ENCODE peak calls at places on chromosomes 4 and X, in ten cellular contexts. G is CD8-positive, alpha-beta memory T cell; E is NCI-H748 treated with DMSO at 0.1 percent for 48 hours; T is RWPE1; M is stimulated activated CD4-positive, alpha-beta T cell treated with anti-CD3 and anti-CD28 coated beads, Interleukin-4, amount 100 ng/mL, for 48 hours; U is stimulated activated CD8-positive, alpha-beta memory T cell treated with anti-CD3 and anti-CD28 coated beads, Interleukin-7, amount 100 ng/mL, for 1 hour; I is left cardiac atrium; D is astrocyte of the hippocampus; Y is ovary; J is dorsolateral prefrontal cortex. N is an unnamed sample.

GRCh38 chrX:24253030-24253429 is 60.8 kb downstream of the SUPT20HL2 start:
- DNase-seq in G (no peak), E (no peak), T (no peak), M (no peak), U (no peak), I (no peak), D (no peak), Y (no peak), J (no peak), N (no peak)

GRCh38 chrX:34961662-34962061 is 19.1 kb downstream of the FAM47B start:
- DNase-seq in G (no peak), E (no peak), T (no peak), M (no peak), U (no peak), I (no peak), D (no peak), Y (no peak), J (no peak), N (no peak)

GRCh38 chr4:1008840-1009646 is 2.4 kb upstream of the FGFRL1 start:
- DNase-seq in G (peak), E (no peak), T (no peak), M (no peak), U (no peak), I (no peak), D (no peak), Y (no peak), J (no peak), N (no peak)

GRCh38 chr4:67087897-67088296 is 457.4 kb downstream of the CENPC start:
- DNase-seq in G (peak), E (peak), T (peak), M (peak), U (no peak), I (peak), D (peak), Y (no peak), J (no peak), N (peak)

GRCh38 chr4:183264614-183265013 is 55.5 kb downstream of the CLDN22 start:
- DNase-seq in G (no peak), E (no peak), T (no peak), M (no peak), U (no peak), I (no peak), D (peak), Y (no peak), J (no peak), N (no peak)

GRCh38 chr4:76550966-76551780 is 116.1 kb downstream of the SHROOM3 start:
- DNase-seq in G (no peak), E (no peak), T (no peak), M (no peak), U (no peak), I (no peak), D (peak), Y (no peak), J (no peak), N (no peak)

GRCh38 chr4:95415346-95415771 is 133.4 kb downstream of the UNC5C start:
- DNase-seq in G (no peak), E (no peak), T (no peak), M (no peak), U (no peak), I (no peak), D (no peak), Y (no peak), J (no peak), N (no peak)

GRCh38 chr4:141814499-141814898 is 178.1 kb downstream of the IL15 start:
- DNase-seq in G (no peak), E (no peak), T (no peak), M (no peak), U (no peak), I (no peak), D (no peak), Y (no peak), J (no peak), N (no peak)

GRCh38 chr4:184250795-184251679 is 33.4 kb upstream of the ENPP6 start:
- DNase-seq in G (peak), E (peak), T (peak), M (no peak), U (no peak), I (no peak), D (peak), Y (no peak), J (no peak), N (peak)

GRCh38 chrX:114334473-114334982 is 249.4 kb upstream of the HTR2C start:
- DNase-seq in G (no peak), E (no peak), T (no peak), M (no peak), U (no peak), I (no peak), D (no peak), Y (no peak), J (no peak), N (no peak)

GRCh38 chr4:92447265-92447905 is 143.6 kb downstream of the GRID2 start:
- DNase-seq in G (no peak), E (no peak), T (no peak), M (no peak), U (no peak), I (no peak), D (no peak), Y (no peak), J (no peak), N (no peak)

GRCh38 chr4:141350122-141350904 is 129.6 kb downstream of the ZNF330 start:
- DNase-seq in G (no peak), E (peak), T (peak), M (no peak), U (no peak), I (no peak), D (peak), Y (no peak), J (no peak), N (no peak)

GRCh38 chr4:88592600-88593448 is 544 bp downstream of the HERC3 start:
- DNase-seq in G (peak), E (peak), T (peak), M (peak), U (peak), I (peak), D (peak), Y (peak), J (peak), N (peak)

GRCh38 chr4:155512812-155513211 is 136.0 kb upstream of the MAP9 start:
- DNase-seq in G (no peak), E (no peak), T (no peak), M (no peak), U (no peak), I (no peak), D (no peak), Y (no peak), J (no peak), N (no peak)

GRCh38 chrX:154489182-154489581 is 1.2 kb downstream of the SLC10A3 start:
- DNase-seq in G (no peak), E (no peak), T (no peak), M (no peak), U (no peak), I (no peak), D (no peak), Y (no peak), J (no peak), N (no peak)

GRCh38 chrX:41558531-41558930 is 111.4 kb downstream of the NYX start:
- DNase-seq in G (peak), E (no peak), T (peak), M (no peak), U (no peak), I (no peak), D (peak), Y (no peak), J (no peak), N (peak)

GRCh38 chr4:5982156-5982973 is 35.9 kb downstream of the C4orf50 start:
- DNase-seq in G (no peak), E (no peak), T (no peak), M (no peak), U (no peak), I (no peak), D (no peak), Y (no peak), J (no peak), N (no peak)

GRCh38 chr4:26574563-26574962 is 9.3 kb upstream of the TBC1D19 start:
- DNase-seq in G (no peak), E (no peak), T (no peak), M (no peak), U (no peak), I (no peak), D (no peak), Y (no peak), J (no peak), N (no peak)